ENCODE peak calls at places on chromosomes 4 and X, in four cellular contexts. M is adrenal gland, K is heart left ventricle, S is GM12878. P is an unnamed sample.

GRCh38 chrX:39766882-39767281 is 330.9 kb downstream of the BCOR start:
- DNase-seq in M (peak), K (peak), S (no peak), P (no peak)

GRCh38 chrX:74351760-74352159 is 47.8 kb downstream of the ZCCHC13 start:
- DNase-seq in M (no peak), K (no peak), S (no peak), P (no peak)

GRCh38 chrX:111847491-111847890 is 28.5 kb upstream of the TRPC5OS start:
- DNase-seq in M (no peak), K (no peak), S (no peak), P (no peak)

GRCh38 chr4:134906404-134907023 is 704.9 kb upstream of the PABPC4L start:
- DNase-seq in M (no peak), K (no peak), S (no peak), P (no peak)

GRCh38 chr4:46123872-46124755 is at the start of gene GABRG1:
- DNase-seq in M (no peak), K (no peak), S (no peak), P (no peak)

GRCh38 chr4:133839326-133839725 is 362.3 kb downstream of the PABPC4L start:
- DNase-seq in M (no peak), K (no peak), S (no peak), P (no peak)

GRCh38 chr4:171524913-171525312 is 288.3 kb upstream of the GALNTL6 start:
- DNase-seq in M (no peak), K (no peak), S (no peak), P (no peak)

GRCh38 chrX:40663880-40664630 is 16.7 kb upstream of the CXorf38 start:
- DNase-seq in M (no peak), K (peak), S (no peak), P (no peak)

GRCh38 chrX:46690818-46691217 is 68.1 kb downstream of the SLC9A7 start:
- DNase-seq in M (no peak), K (no peak), S (no peak), P (no peak)

GRCh38 chrX:40571600-40571999 is 9.2 kb upstream of the ATP6AP2 start:
- DNase-seq in M (no peak), K (no peak), S (no peak), P (no peak)

GRCh38 chr4:89712141-89712540 is 124.8 kb downstream of the SNCA start:
- DNase-seq in M (no peak), K (no peak), S (no peak), P (no peak)

GRCh38 chr4:33625762-33626161 is 2618.6 kb downstream of the ARAP2 start:
- DNase-seq in M (no peak), K (no peak), S (no peak), P (no peak)

GRCh38 chr4:109801895-109802319 is at the start of gene CFI:
- DNase-seq in M (peak), K (no peak), S (no peak), P (no peak)

GRCh38 chr4:726816-727215 is 21.2 kb downstream of the PCGF3 start:
- DNase-seq in M (no peak), K (no peak), S (no peak), P (no peak)

GRCh38 chr4:48484494-48485168 is 1.5 kb downstream of the SLC10A4 start:
- DNase-seq in M (no peak), K (no peak), S (no peak), P (no peak)

GRCh38 chrX:133444196-133444595 is 28.9 kb upstream of the GPC4 start:
- DNase-seq in M (no peak), K (no peak), S (no peak), P (no peak)

GRCh38 chrX:155434906-155435743 is 23.3 kb downstream of the F8A3 start:
- DNase-seq in M (no peak), K (no peak), S (no peak), P (no peak)

GRCh38 chr4:11954093-11954492 is 525.4 kb upstream of the HS3ST1 start:
- DNase-seq in M (peak), K (no peak), S (no peak), P (no peak)

GRCh38 chrX:68511255-68511654 is 12.4 kb downstream of the YIPF6 start:
- DNase-seq in M (peak), K (no peak), S (no peak), P (no peak)

GRCh38 chrX:115547448-115547847 is 13.5 kb upstream of the PLS3 start:
- DNase-seq in M (no peak), K (no peak), S (no peak), P (no peak)

GRCh38 chrX:68833855-68834331 is 5.1 kb downstream of the EFNB1 start:
- DNase-seq in M (no peak), K (no peak), S (no peak), P (no peak)

GRCh38 chr4:2935762-2936743 is 27.2 kb downstream of the NOP14 start:
- DNase-seq in M (peak), K (no peak), S (peak), P (peak)

GRCh38 chr4:107863850-107864371 is 39.2 kb downstream of the SGMS2 start:
- DNase-seq in M (no peak), K (peak), S (no peak), P (no peak)

GRCh38 chrX:49186125-49187027 is at the start of gene PRICKLE3:
- DNase-seq in M (peak), K (peak), S (no peak), P (peak)

GRCh38 chr4:39563448-39563847 is 36.2 kb upstream of the UGDH start:
- DNase-seq in M (no peak), K (no peak), S (no peak), P (no peak)

GRCh38 chr4:76280488-76281441 is 25.8 kb upstream of the STBD1 start:
- DNase-seq in M (no peak), K (no peak), S (no peak), P (no peak)

GRCh38 chr4:5143940-5144339 is 92.7 kb downstream of the STK32B start:
- DNase-seq in M (no peak), K (peak), S (no peak), P (peak)

GRCh38 chrX:122188751-122189150 is 995.3 kb upstream of the GRIA3 start:
- DNase-seq in M (no peak), K (no peak), S (no peak), P (no peak)

GRCh38 chr4:56410247-56410646 is 23.0 kb upstream of the AASDH start:
- DNase-seq in M (peak), K (no peak), S (no peak), P (peak)

GRCh38 chrX:56764975-56765791 is 36.1 kb downstream of the NBDY start:
- DNase-seq in M (no peak), K (no peak), S (no peak), P (no peak)

GRCh38 chr4:1403177-1403583 is 3.1 kb downstream of the NKX1-1 start:
- DNase-seq in M (no peak), K (no peak), S (no peak), P (no peak)

GRCh38 chr4:20254517-20255250 is 3.0 kb downstream of the SLIT2 start:
- DNase-seq in M (peak), K (peak), S (no peak), P (no peak)

GRCh38 chr4:139898293-139898692 is 232.7 kb downstream of the MGST2 start:
- DNase-seq in M (no peak), K (no peak), S (peak), P (no peak)

GRCh38 chr4:6567218-6567617 is 7.8 kb upstream of the MAN2B2 start:
- DNase-seq in M (no peak), K (no peak), S (no peak), P (no peak)

GRCh38 chrX:83508526-83509245 is 596 bp downstream of the POU3F4 start:
- DNase-seq in M (no peak), K (no peak), S (no peak), P (no peak)

GRCh38 chrX:83510466-83511181 is 2.5 kb downstream of the POU3F4 start:
- DNase-seq in M (no peak), K (no peak), S (no peak), P (no peak)

GRCh38 chrX:83511208-83511607 is 3.1 kb downstream of the POU3F4 start:
- DNase-seq in M (no peak), K (no peak), S (no peak), P (no peak)

GRCh38 chrX:83509246-83509801 is 1.2 kb downstream of the POU3F4 start:
- DNase-seq in M (no peak), K (no peak), S (no peak), P (no peak)

DNA sequence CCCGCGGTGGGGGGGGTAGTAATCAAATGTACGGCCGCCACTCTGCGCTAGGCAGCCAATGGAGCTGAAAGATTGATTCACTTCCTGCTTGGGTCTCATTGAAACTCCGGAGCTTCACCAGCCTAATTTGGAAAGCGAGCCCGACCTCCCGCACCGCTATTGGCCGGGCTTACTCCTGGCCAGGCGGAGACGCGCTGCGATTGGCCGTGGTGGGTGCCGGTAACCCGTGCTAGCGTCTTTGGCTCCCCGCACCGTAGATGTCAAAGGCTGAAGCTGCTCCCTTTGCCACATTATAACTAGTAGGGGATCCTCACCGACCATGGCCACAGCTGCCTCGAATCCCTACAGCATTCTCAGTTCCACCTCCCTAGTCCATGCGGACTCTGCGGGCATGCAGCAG is at the start of gene POU3F4:
- DNase-seq in M (no peak), K (no peak), S (no peak), P (no peak)
- H3K4me3 ChIP-seq in M (no peak), K (peak), S (no peak), P (no peak)

DNA sequence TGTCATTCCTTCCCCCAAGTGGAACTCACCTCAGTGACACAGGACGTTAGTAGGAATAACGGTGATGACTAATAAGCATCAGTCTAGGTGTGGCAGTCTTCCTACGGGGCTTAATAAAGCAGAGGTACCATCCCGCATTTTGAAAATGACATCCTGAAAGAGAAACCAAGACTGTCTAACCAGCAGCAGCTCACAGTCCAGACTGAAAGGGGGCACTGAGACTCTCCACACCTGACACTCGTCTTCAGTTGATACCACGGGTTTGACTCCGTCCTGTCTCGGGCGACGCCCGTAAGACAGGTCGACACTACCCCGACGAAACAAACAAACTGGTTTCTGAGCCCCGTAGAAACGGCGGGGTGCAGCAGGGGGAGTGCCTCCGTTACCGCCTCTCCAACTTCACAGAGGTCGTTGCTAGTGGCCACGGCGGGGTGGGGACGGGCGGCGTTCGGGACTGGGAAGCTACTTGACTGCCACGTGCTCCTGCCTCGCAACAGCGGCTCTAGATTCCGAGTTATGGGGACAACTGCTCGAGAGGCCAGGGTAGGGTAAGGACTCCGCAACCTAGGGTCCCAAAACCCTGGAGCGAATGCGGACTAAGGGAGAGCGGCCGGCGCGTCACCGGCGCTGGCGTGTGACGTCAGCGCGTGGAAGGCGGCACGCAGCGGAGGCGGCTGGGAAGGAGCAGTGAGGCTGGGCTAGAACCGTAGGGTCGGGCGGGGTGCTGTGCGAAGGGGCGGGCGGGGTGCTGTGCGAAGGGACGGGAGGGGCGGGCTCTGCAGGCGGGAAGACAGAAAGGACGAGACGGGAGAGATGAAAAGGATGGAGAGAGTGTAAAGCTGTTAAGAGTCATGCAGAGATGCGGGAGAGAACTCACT is at the start of gene NEK1:
- DNase-seq in M (peak), K (peak), S (peak), P (peak)
- TF ChIP-seq POLR2A in M (peak), K (peak), S (peak), P (peak)

GRCh38 chr4:164952551-164952950 is 24.9 kb downstream of the TRIM61 start:
- DNase-seq in M (no peak), K (no peak), S (no peak), P (no peak)
- H3K4me3 ChIP-seq in M (no peak), K (no peak), S (no peak), P (no peak)

GRCh38 chrX:154019633-154020499 is at the start of gene IRAK1:
- DNase-seq in M (peak), K (peak), S (no peak), P (peak)
- TF ChIP-seq POLR2A in M (peak), K (no peak), S (peak), P (peak)

DNA sequence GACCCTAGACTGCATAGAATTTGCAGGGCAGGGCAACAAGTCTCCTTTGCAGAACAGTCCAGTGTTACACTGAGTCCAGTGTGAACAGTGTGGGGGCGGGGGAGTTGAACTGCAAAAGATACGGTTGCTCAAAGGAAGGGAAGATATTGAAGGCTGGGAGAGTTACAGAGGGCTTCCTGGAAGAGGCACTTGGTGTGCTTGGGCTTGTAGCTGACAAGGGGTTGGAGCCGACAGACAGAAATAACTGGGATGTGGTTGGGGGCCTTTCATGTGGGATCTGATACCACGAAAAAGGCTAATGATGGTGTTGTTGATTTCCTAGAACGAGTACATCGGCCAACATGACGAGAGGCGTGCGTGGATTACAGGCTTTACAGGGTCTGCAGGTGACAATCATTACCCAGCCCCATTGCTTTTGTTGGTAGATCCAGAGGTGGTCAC is 6.1 kb downstream of the XPNPEP2 start:
- DNase-seq in M (no peak), K (no peak), S (no peak), P (no peak)
- H3K4me3 ChIP-seq in M (no peak), K (no peak), S (no peak), P (no peak)

DNA sequence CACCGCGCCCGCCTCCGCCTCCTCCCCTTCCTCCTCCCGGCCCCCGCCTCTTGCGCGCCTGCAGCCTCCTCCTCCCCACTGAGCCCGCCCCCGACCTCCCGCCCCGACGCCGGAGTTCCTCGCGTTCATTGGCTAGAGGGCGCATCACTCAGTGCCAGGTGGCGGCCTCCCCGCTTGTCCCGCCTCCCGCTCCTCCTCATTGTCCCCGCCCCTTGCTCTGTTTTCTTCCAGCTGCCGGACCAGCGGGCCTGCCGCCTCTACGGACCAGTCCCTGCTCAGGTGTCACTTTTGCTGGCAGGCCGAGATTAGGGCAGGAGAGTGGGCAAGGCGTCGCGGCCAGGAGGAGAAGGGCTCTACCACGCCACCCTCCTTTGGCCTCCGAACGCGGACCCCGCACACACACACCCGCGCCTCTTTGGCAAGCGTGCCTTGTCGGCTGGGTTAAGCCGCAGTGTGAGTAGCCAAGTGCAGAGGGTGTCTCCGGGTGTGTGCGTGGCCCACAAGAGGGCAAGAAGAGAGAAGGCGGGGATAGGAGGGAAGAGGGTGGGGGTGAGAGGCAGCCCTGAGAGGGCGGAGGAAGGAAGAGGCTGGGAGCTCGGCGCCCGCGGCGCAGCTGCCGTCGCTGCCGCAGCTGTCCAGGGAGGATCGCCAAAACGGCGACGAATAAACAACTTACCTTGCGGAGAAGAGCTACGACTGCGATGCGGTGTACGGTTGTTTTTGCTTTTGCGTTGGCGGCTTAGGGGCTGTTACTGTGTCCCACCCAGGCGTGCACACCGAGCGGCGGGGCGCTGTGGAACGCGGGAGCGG is 436 bp upstream of the PPP3CA start:
- DNase-seq in M (peak), K (peak), S (peak), P (peak)
- TF ChIP-seq POLR2A in M (peak), K (peak), S (peak), P (peak)

GRCh38 chr4:94892051-94892450 is 134.3 kb downstream of the BMPR1B start:
- DNase-seq in M (no peak), K (no peak), S (no peak), P (no peak)

GRCh38 chr4:94890579-94890978 is 132.8 kb downstream of the BMPR1B start:
- DNase-seq in M (no peak), K (no peak), S (no peak), P (no peak)

GRCh38 chr4:94889523-94889922 is 131.8 kb downstream of the BMPR1B start:
- DNase-seq in M (no peak), K (no peak), S (no peak), P (no peak)

GRCh38 chr4:94887027-94887426 is 129.3 kb downstream of the BMPR1B start:
- DNase-seq in M (no peak), K (no peak), S (no peak), P (no peak)

DNA sequence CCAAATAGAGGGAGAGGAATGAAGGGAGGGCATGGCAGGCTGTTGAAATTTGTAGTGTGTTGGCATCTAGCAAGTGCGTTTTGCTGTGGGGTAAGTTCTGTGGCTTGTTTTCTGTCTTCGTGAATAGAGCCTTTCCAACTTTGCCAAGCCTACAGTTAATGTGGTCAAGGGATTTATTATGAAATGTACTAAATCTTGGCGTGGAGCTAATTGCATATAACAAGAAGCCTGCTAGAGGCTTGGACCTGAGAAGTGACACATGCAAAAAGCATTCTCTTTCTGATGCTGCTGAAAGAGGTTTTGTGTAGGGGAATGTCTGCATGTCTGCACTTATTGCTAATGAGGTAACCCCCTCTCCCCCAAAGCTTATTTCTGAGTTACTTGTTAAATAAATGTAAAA is 132.2 kb downstream of the BMPR1B start:
- DNase-seq in M (no peak), K (no peak), S (no peak), P (no peak)
- H3K4me3 ChIP-seq in M (no peak), K (no peak), S (no peak), P (no peak)

GRCh38 chrX:48003367-48003757 is 427 bp downstream of the ZNF182 start:
- DNase-seq in M (no peak), K (peak), S (no peak), P (no peak)

GRCh38 chrX:48002929-48003328 is 860 bp downstream of the ZNF182 start:
- DNase-seq in M (no peak), K (no peak), S (no peak), P (no peak)

GRCh38 chrX:48003758-48004457 is at the start of gene ZNF182:
- DNase-seq in M (peak), K (peak), S (peak), P (peak)
- TF ChIP-seq POLR2A in M (peak), K (peak), S (peak), P (no peak)

GRCh38 chr4:93960450-93960849 is 131.9 kb downstream of the ATOH1 start:
- DNase-seq in M (no peak), K (no peak), S (no peak), P (no peak)

GRCh38 chr4:93960916-93961315 is 132.4 kb downstream of the ATOH1 start:
- DNase-seq in M (no peak), K (no peak), S (no peak), P (no peak)
- H3K4me3 ChIP-seq in M (no peak), K (no peak), S (no peak), P (no peak)

GRCh38 chrX:132023117-132023895 is at the start of gene STK26:
- DNase-seq in M (peak), K (peak), S (no peak), P (peak)
- TF ChIP-seq POLR2A in M (peak), K (no peak), S (peak), P (peak)